ENCODE peak calls at places on chromosome 6, in six cellular contexts. Q is transverse colon, I is lower lobe of right lung, B is uterus, F is cardiac muscle cell, Z is MM.1S. M is an unnamed sample.

GRCh38 chr6:129565331-129565730 is 144.6 kb downstream of the ARHGAP18 start:
- DNase-seq in Q (no peak), I (no peak), B (no peak), F (no peak), Z (no peak), M (no peak)

GRCh38 chr6:157944983-157945931 is 36.4 kb upstream of the SYNJ2 start:
- DNase-seq in Q (no peak), I (no peak), B (no peak), F (no peak), Z (no peak), M (peak)

GRCh38 chr6:80638222-80639055 is 532.0 kb downstream of the BCKDHB start:
- DNase-seq in Q (peak), I (peak), B (no peak), F (peak), Z (peak), M (no peak)

GRCh38 chr6:149642829-149643580 is 5.5 kb downstream of the KATNA1 start:
- DNase-seq in Q (no peak), I (no peak), B (no peak), F (peak), Z (no peak), M (no peak)

GRCh38 chr6:158825951-158826306 is 6.8 kb upstream of the EZR start:
- DNase-seq in Q (no peak), I (no peak), B (peak), F (peak), Z (no peak), M (no peak)

GRCh38 chr6:89984926-89985743 is 90.9 kb downstream of the GJA10 start:
- DNase-seq in Q (no peak), I (peak), B (no peak), F (peak), Z (no peak), M (no peak)

GRCh38 chr6:157712585-157713295 is 110.3 kb upstream of the SNX9 start:
- DNase-seq in Q (no peak), I (no peak), B (no peak), F (no peak), Z (no peak), M (no peak)

GRCh38 chr6:134379086-134379485 is 61.2 kb upstream of the SGK1 start:
- DNase-seq in Q (peak), I (peak), B (no peak), F (no peak), Z (no peak), M (no peak)

GRCh38 chr6:10617008-10617696 is 77.3 kb downstream of the C6orf52 start:
- DNase-seq in Q (no peak), I (peak), B (no peak), F (no peak), Z (no peak), M (no peak)

GRCh38 chr6:74991573-74992332 is 214.1 kb downstream of the COL12A1 start:
- DNase-seq in Q (no peak), I (no peak), B (no peak), F (peak), Z (no peak), M (no peak)

GRCh38 chr6:3337521-3338350 is 79.0 kb downstream of the PSMG4 start:
- DNase-seq in Q (no peak), I (no peak), B (no peak), F (peak), Z (no peak), M (no peak)

GRCh38 chr6:7745942-7746341 is 20.0 kb downstream of the BMP6 start:
- DNase-seq in Q (no peak), I (no peak), B (no peak), F (no peak), Z (no peak), M (no peak)

GRCh38 chr6:165884813-165885765 is 222.0 kb upstream of the PDE10A start:
- DNase-seq in Q (peak), I (peak), B (peak), F (peak), Z (peak), M (peak)

GRCh38 chr6:134692008-134692407 is 257.9 kb downstream of the ALDH8A1 start:
- DNase-seq in Q (no peak), I (no peak), B (no peak), F (no peak), Z (no peak), M (no peak)

GRCh38 chr6:112946051-112946450 is 598.9 kb downstream of the RFPL4B start:
- DNase-seq in Q (no peak), I (no peak), B (no peak), F (peak), Z (no peak), M (no peak)

GRCh38 chr6:132797975-132798819 is at the start of gene SLC18B1:
- DNase-seq in Q (peak), I (peak), B (peak), F (peak), Z (peak), M (peak)

GRCh38 chr6:73308712-73309533 is 45.2 kb downstream of the DPPA5 start:
- DNase-seq in Q (no peak), I (no peak), B (no peak), F (peak), Z (no peak), M (no peak)

GRCh38 chr6:11113038-11113437 is 1.5 kb upstream of the ERVFRD-1 start:
- DNase-seq in Q (no peak), I (no peak), B (no peak), F (peak), Z (no peak), M (no peak)

GRCh38 chr6:99745651-99746050 is 139.0 kb downstream of the PRDM13 start:
- DNase-seq in Q (no peak), I (no peak), B (no peak), F (peak), Z (no peak), M (no peak)

GRCh38 chr6:77094821-77095220 is 368.5 kb downstream of the HTR1B start:
- DNase-seq in Q (no peak), I (no peak), B (no peak), F (no peak), Z (no peak), M (no peak)

GRCh38 chr6:95866732-95867131 is 149.0 kb upstream of the FUT9 start:
- DNase-seq in Q (peak), I (no peak), B (no peak), F (no peak), Z (peak), M (no peak)

GRCh38 chr6:75377386-75377785 is 92.8 kb upstream of the TMEM30A start:
- DNase-seq in Q (no peak), I (no peak), B (no peak), F (no peak), Z (no peak), M (no peak)

GRCh38 chr6:143482593-143482992 is 28.9 kb downstream of the FUCA2 start:
- DNase-seq in Q (no peak), I (no peak), B (no peak), F (no peak), Z (no peak), M (no peak)

GRCh38 chr6:143486752-143487151 is 24.8 kb downstream of the FUCA2 start:
- DNase-seq in Q (no peak), I (no peak), B (no peak), F (no peak), Z (no peak), M (no peak)

GRCh38 chr6:143490775-143491174 is 20.7 kb downstream of the FUCA2 start:
- DNase-seq in Q (no peak), I (no peak), B (no peak), F (no peak), Z (no peak), M (no peak)

GRCh38 chr6:143490244-143490643 is 21.3 kb downstream of the FUCA2 start:
- DNase-seq in Q (no peak), I (no peak), B (no peak), F (no peak), Z (no peak), M (no peak)

GRCh38 chr6:143485967-143486366 is 25.6 kb downstream of the FUCA2 start:
- DNase-seq in Q (no peak), I (no peak), B (no peak), F (no peak), Z (no peak), M (no peak)
- TF ChIP-seq CTCF in Q (no peak), I (no peak), B (no peak), F (no peak), Z (no peak), M (no peak)

DNA sequence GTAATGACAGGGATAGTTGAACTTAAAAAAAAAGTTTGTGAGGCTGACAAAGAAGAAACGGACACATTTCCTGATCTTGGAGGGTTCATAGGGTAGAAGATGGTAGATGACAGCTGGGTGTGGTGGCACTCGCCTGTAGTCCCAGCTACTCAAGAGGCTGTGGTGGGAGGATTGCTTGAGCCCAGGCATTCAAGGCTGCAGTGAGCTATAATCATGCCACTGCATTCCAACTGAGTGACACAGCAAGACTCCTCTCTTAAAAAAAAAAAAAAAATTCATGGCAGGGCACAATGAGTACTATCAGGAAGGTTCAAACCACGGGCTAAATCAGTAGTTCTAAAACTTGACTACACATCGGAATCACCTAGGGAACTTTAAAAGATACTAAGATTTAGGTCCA is 2.0 kb upstream of the MICA start:
- DNase-seq in Q (peak), I (no peak), B (peak), F (peak), Z (no peak), M (no peak)
- H3K27ac ChIP-seq in Q (peak), I (peak), B (peak), F (no peak), Z (no peak), M (peak)

DNA sequence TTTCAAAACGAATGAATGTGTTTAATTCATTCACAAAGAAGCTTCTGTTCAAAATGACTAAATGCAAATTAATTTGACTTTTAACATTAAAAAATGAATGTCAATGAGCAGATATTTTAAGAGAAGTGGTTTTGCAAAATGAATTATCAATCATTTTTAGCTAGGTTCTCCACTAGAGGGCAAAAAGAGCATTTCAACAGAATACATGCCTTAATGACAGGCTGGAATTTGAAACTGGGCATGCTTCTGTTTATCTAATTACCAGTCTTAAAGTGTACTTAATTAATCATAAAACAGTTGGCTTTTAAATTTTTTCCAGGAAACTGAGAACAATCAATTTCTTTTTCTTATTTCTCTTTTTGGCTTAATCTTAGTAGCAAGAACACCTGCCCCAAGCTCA is 63.8 kb upstream of the TINAG start:
- DNase-seq in Q (no peak), I (no peak), B (no peak), F (peak), Z (peak), M (no peak)
- TF ChIP-seq CTCF in Q (peak), I (peak), B (no peak), F (peak), Z (peak), M (no peak)

GRCh38 chr6:71421611-71422010 is 133.0 kb downstream of the OGFRL1 start:
- DNase-seq in Q (no peak), I (no peak), B (no peak), F (no peak), Z (no peak), M (no peak)

GRCh38 chr6:71419954-71420692 is 131.5 kb downstream of the OGFRL1 start:
- DNase-seq in Q (peak), I (peak), B (peak), F (peak), Z (peak), M (no peak)

GRCh38 chr6:71420693-71421328 is 132.2 kb downstream of the OGFRL1 start:
- DNase-seq in Q (peak), I (peak), B (peak), F (peak), Z (peak), M (no peak)

GRCh38 chr6:71414486-71414885 is 125.9 kb downstream of the OGFRL1 start:
- DNase-seq in Q (no peak), I (no peak), B (no peak), F (no peak), Z (no peak), M (no peak)

GRCh38 chr6:71419217-71419953 is 130.8 kb downstream of the OGFRL1 start:
- DNase-seq in Q (no peak), I (no peak), B (no peak), F (no peak), Z (no peak), M (no peak)
- H3K27ac ChIP-seq in Q (peak), I (peak), B (peak), F (peak), Z (no peak), M (no peak)

DNA sequence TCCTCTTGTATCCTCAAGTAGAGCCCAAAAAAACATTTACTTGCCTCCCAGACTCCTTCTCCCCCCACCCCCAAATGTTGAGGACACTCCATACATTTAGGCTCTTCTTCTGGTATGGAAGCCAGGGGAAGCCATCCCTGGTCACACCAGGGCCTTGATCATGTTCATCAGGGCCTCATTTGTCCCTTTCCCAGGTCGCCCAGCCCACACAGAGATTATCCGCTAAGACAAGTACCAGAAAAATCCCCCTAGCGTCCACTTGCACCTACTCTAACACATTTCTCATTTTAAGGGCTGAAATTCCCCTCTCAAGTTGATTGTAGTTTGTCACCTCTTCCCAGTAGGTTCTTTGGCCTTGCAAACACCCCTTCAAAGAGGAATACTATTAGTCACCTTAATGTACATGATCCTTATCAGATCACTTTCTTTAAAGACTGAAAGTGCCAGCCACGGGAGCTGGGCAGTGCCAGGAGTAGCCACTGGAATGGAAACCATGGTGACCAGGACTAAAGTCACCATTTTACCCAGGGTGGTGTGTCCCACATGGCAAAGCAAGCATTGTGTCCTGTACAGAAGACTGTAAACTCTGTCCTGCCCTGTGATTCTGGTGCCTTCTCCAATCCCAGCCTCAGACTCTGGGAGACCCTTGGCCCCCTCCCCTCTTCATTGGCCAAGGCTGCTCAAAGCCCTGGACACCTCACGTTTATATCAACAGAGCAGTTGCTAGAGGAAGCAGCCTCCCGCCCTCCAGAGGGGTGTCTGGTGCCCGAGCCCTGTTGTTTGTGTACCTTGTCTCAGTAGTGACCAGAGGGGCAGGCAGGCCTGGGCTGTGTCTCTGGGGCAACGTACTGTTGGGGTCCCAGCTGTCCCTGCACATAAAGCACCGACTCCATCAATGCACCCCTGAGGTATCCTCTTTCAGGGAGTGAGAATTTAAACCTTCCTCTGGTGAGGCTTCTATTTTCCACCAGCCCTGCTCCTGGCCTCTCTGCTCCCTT is 5.0 kb upstream of the APOBEC2 start:
- DNase-seq in Q (no peak), I (no peak), B (no peak), F (no peak), Z (no peak), M (no peak)
- TF ChIP-seq CTCF in Q (no peak), I (no peak), B (no peak), F (no peak), Z (no peak), M (no peak)

GRCh38 chr6:102686461-102686860 is 1293.0 kb downstream of the GRIK2 start:
- DNase-seq in Q (no peak), I (no peak), B (no peak), F (no peak), Z (no peak), M (no peak)
- H3K27ac ChIP-seq in Q (no peak), I (no peak), B (no peak), F (no peak), Z (no peak), M (no peak)

GRCh38 chr6:167000759-167001158 is 1.6 kb downstream of the CEP43 start:
- DNase-seq in Q (no peak), I (no peak), B (no peak), F (no peak), Z (no peak), M (no peak)

GRCh38 chr6:166999845-167000253 is 652 bp downstream of the CEP43 start:
- DNase-seq in Q (peak), I (no peak), B (no peak), F (peak), Z (no peak), M (no peak)

GRCh38 chr6:166998256-166999144 is 697 bp upstream of the CEP43 start:
- DNase-seq in Q (peak), I (peak), B (peak), F (no peak), Z (no peak), M (no peak)

GRCh38 chr6:166997768-166998255 is 1.4 kb upstream of the CEP43 start:
- DNase-seq in Q (peak), I (peak), B (peak), F (peak), Z (peak), M (peak)

GRCh38 chr6:166999145-166999844 is at the start of gene CEP43:
- DNase-seq in Q (peak), I (peak), B (peak), F (peak), Z (peak), M (peak)
- TF ChIP-seq CTCF in Q (no peak), I (no peak), B (no peak), F (no peak), Z (no peak), M (no peak)

GRCh38 chr6:53857318-53858094 is 62.7 kb downstream of the LRRC1 start:
- DNase-seq in Q (no peak), I (no peak), B (no peak), F (no peak), Z (no peak), M (no peak)

GRCh38 chr6:53858913-53859312 is 64.1 kb downstream of the LRRC1 start:
- DNase-seq in Q (no peak), I (no peak), B (no peak), F (no peak), Z (no peak), M (no peak)

GRCh38 chr6:53860511-53860910 is 65.7 kb downstream of the LRRC1 start:
- DNase-seq in Q (no peak), I (no peak), B (no peak), F (no peak), Z (no peak), M (no peak)

GRCh38 chr6:53855940-53856339 is 61.1 kb downstream of the LRRC1 start:
- DNase-seq in Q (no peak), I (no peak), B (no peak), F (no peak), Z (no peak), M (no peak)

DNA sequence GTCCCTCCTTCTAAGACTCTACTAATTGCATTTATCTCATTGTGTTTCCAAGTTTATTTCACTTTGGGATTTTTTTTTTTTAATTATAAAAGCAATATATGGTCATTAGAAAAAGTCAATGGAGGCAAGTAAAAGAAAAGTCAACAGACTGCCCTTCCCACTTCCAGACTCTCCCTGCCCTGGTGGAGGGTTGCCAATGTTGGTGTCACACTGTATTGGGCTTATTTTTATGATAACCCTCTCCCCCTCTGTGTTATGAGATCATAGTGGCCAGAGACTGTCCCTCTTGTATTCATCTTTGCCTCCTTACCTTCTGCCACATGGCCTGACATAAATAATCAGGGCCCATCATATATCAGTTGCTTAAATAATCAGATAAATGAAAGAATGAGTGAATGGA is 63.4 kb downstream of the LRRC1 start:
- DNase-seq in Q (no peak), I (no peak), B (no peak), F (no peak), Z (no peak), M (no peak)
- H3K27ac ChIP-seq in Q (no peak), I (no peak), B (no peak), F (no peak), Z (no peak), M (no peak)

M was measured in CD8-positive, alpha-beta T cell.